ENCODE peak calls at places on chromosomes 2 and 18, in eight cellular contexts. One of them, this sample, is unnamed.

GRCh38 chr2:174634130-174635014 is 36.8 kb upstream of the WIPF1 start:
- DNase-seq in A549: no peak
- DNase-seq in tibial artery: no peak
- DNase-seq in vagina: no peak
- DNase-seq in RWPE2: no peak
- DNase-seq in left ventricle myocardium inferior: no peak
- DNase-seq in heart left ventricle: no peak
- DNase-seq in gastrocnemius medialis: no peak
- DNase-seq in this sample: no peak

GRCh38 chr2:231256494-231256893 is 58.1 kb downstream of the ARMC9 start:
- DNase-seq in A549: no peak
- DNase-seq in tibial artery: no peak
- DNase-seq in vagina: no peak
- DNase-seq in RWPE2: no peak
- DNase-seq in left ventricle myocardium inferior: no peak
- DNase-seq in heart left ventricle: no peak
- DNase-seq in gastrocnemius medialis: no peak
- DNase-seq in this sample: no peak

GRCh38 chr2:26682155-26682554 is 10.4 kb upstream of the KCNK3 start:
- DNase-seq in A549: no peak
- DNase-seq in tibial artery: peak; percentile 69
- DNase-seq in vagina: no peak
- DNase-seq in RWPE2: peak; percentile 23
- DNase-seq in left ventricle myocardium inferior: no peak
- DNase-seq in heart left ventricle: no peak
- DNase-seq in gastrocnemius medialis: no peak
- DNase-seq in this sample: peak; percentile 83

GRCh38 chr18:79139206-79139605 is 70.0 kb downstream of the ATP9B start:
- DNase-seq in A549: no peak
- DNase-seq in tibial artery: no peak
- DNase-seq in vagina: no peak
- DNase-seq in RWPE2: no peak
- DNase-seq in left ventricle myocardium inferior: no peak
- DNase-seq in heart left ventricle: no peak
- DNase-seq in gastrocnemius medialis: no peak
- DNase-seq in this sample: no peak

GRCh38 chr18:42614619-42615293 is 500.7 kb downstream of the RIT2 start:
- DNase-seq in A549: no peak
- DNase-seq in tibial artery: no peak
- DNase-seq in vagina: no peak
- DNase-seq in RWPE2: no peak
- DNase-seq in left ventricle myocardium inferior: peak; percentile 17
- DNase-seq in heart left ventricle: peak; percentile 63
- DNase-seq in gastrocnemius medialis: peak; percentile 25
- DNase-seq in this sample: no peak

GRCh38 chr2:223944704-223945531 is at the start of gene WDFY1:
- DNase-seq in A549: peak; percentile 89
- DNase-seq in tibial artery: peak; percentile 93
- DNase-seq in vagina: no peak
- DNase-seq in RWPE2: peak; percentile 84
- DNase-seq in left ventricle myocardium inferior: peak; percentile 92
- DNase-seq in heart left ventricle: peak; percentile 90
- DNase-seq in gastrocnemius medialis: peak; percentile 83
- DNase-seq in this sample: peak; percentile 94

GRCh38 chr2:111671426-111672150 is 212.4 kb downstream of the ANAPC1 start:
- DNase-seq in A549: peak; percentile 19
- DNase-seq in tibial artery: peak; percentile 79
- DNase-seq in vagina: peak; percentile 61
- DNase-seq in RWPE2: no peak
- DNase-seq in left ventricle myocardium inferior: peak; percentile 28
- DNase-seq in heart left ventricle: peak; percentile 34
- DNase-seq in gastrocnemius medialis: peak; percentile 33
- DNase-seq in this sample: peak; percentile 22

GRCh38 chr2:96517079-96517478 is 11.9 kb upstream of the NEURL3 start:
- DNase-seq in A549: no peak
- DNase-seq in tibial artery: no peak
- DNase-seq in vagina: no peak
- DNase-seq in RWPE2: no peak
- DNase-seq in left ventricle myocardium inferior: no peak
- DNase-seq in heart left ventricle: no peak
- DNase-seq in gastrocnemius medialis: no peak
- DNase-seq in this sample: no peak

GRCh38 chr18:56739731-56740130 is 88.6 kb downstream of the WDR7 start:
- DNase-seq in A549: no peak
- DNase-seq in tibial artery: no peak
- DNase-seq in vagina: no peak
- DNase-seq in RWPE2: no peak
- DNase-seq in left ventricle myocardium inferior: no peak
- DNase-seq in heart left ventricle: no peak
- DNase-seq in gastrocnemius medialis: no peak
- DNase-seq in this sample: no peak

GRCh38 chr2:50133766-50134165 is 898.2 kb downstream of the NRXN1 start:
- DNase-seq in A549: no peak
- DNase-seq in tibial artery: no peak
- DNase-seq in vagina: no peak
- DNase-seq in RWPE2: no peak
- DNase-seq in left ventricle myocardium inferior: no peak
- DNase-seq in heart left ventricle: no peak
- DNase-seq in gastrocnemius medialis: no peak
- DNase-seq in this sample: no peak

GRCh38 chr2:18598848-18599484 is 9.6 kb upstream of the NT5C1B start:
- DNase-seq in A549: no peak
- DNase-seq in tibial artery: no peak
- DNase-seq in vagina: no peak
- DNase-seq in RWPE2: no peak
- DNase-seq in left ventricle myocardium inferior: no peak
- DNase-seq in heart left ventricle: no peak
- DNase-seq in gastrocnemius medialis: no peak
- DNase-seq in this sample: no peak

GRCh38 chr2:26892133-26892532 is 44.2 kb downstream of the DPYSL5 start:
- DNase-seq in A549: no peak
- DNase-seq in tibial artery: no peak
- DNase-seq in vagina: no peak
- DNase-seq in RWPE2: no peak
- DNase-seq in left ventricle myocardium inferior: no peak
- DNase-seq in heart left ventricle: no peak
- DNase-seq in gastrocnemius medialis: no peak
- DNase-seq in this sample: no peak

GRCh38 chr2:67845557-67846114 is 217.2 kb downstream of the C1D start:
- DNase-seq in A549: no peak
- DNase-seq in tibial artery: no peak
- DNase-seq in vagina: no peak
- DNase-seq in RWPE2: no peak
- DNase-seq in left ventricle myocardium inferior: no peak
- DNase-seq in heart left ventricle: no peak
- DNase-seq in gastrocnemius medialis: no peak
- DNase-seq in this sample: no peak

GRCh38 chr18:26971327-26971918 is 105.9 kb upstream of the AQP4 start:
- DNase-seq in A549: no peak
- DNase-seq in tibial artery: no peak
- DNase-seq in vagina: no peak
- DNase-seq in RWPE2: no peak
- DNase-seq in left ventricle myocardium inferior: no peak
- DNase-seq in heart left ventricle: no peak
- DNase-seq in gastrocnemius medialis: no peak
- DNase-seq in this sample: no peak

GRCh38 chr2:118224144-118224887 is 136.0 kb downstream of the INSIG2 start:
- DNase-seq in A549: no peak
- DNase-seq in tibial artery: no peak
- DNase-seq in vagina: no peak
- DNase-seq in RWPE2: no peak
- DNase-seq in left ventricle myocardium inferior: peak; percentile 12
- DNase-seq in heart left ventricle: no peak
- DNase-seq in gastrocnemius medialis: peak; percentile 24
- DNase-seq in this sample: no peak

GRCh38 chr18:3211236-3211992 is 8.4 kb downstream of the MYOM1 start:
- DNase-seq in A549: no peak
- DNase-seq in tibial artery: no peak
- DNase-seq in vagina: no peak
- DNase-seq in RWPE2: no peak
- DNase-seq in left ventricle myocardium inferior: no peak
- DNase-seq in heart left ventricle: no peak
- DNase-seq in gastrocnemius medialis: peak; percentile 51
- DNase-seq in this sample: no peak

GRCh38 chr2:199940373-199940772 is 14.9 kb downstream of the TYW5 start:
- DNase-seq in A549: peak; percentile 41
- DNase-seq in tibial artery: no peak
- DNase-seq in vagina: no peak
- DNase-seq in RWPE2: no peak
- DNase-seq in left ventricle myocardium inferior: no peak
- DNase-seq in heart left ventricle: no peak
- DNase-seq in gastrocnemius medialis: no peak
- DNase-seq in this sample: no peak

GRCh38 chr18:34458371-34458770 is 233.7 kb upstream of the NOL4 start:
- DNase-seq in A549: no peak
- DNase-seq in tibial artery: no peak
- DNase-seq in vagina: no peak
- DNase-seq in RWPE2: no peak
- DNase-seq in left ventricle myocardium inferior: no peak
- DNase-seq in heart left ventricle: peak; percentile 5
- DNase-seq in gastrocnemius medialis: no peak
- DNase-seq in this sample: no peak

GRCh38 chr18:26549486-26550435 is 1.4 kb upstream of the KCTD1 start:
- DNase-seq in A549: peak; percentile 72
- DNase-seq in tibial artery: peak; percentile 89
- DNase-seq in vagina: no peak
- DNase-seq in RWPE2: peak; percentile 79
- DNase-seq in left ventricle myocardium inferior: peak; percentile 73
- DNase-seq in heart left ventricle: peak; percentile 43
- DNase-seq in gastrocnemius medialis: peak; percentile 29
- DNase-seq in this sample: no peak

GRCh38 chr2:61671561-61672315 is 133.6 kb upstream of the XPO1 start:
- DNase-seq in A549: no peak
- DNase-seq in tibial artery: no peak
- DNase-seq in vagina: no peak
- DNase-seq in RWPE2: no peak
- DNase-seq in left ventricle myocardium inferior: no peak
- DNase-seq in heart left ventricle: no peak
- DNase-seq in gastrocnemius medialis: no peak
- DNase-seq in this sample: no peak

GRCh38 chr18:79766308-79766707 is 31.4 kb upstream of the KCNG2 start:
- DNase-seq in A549: no peak
- DNase-seq in tibial artery: peak; percentile 35
- DNase-seq in vagina: no peak
- DNase-seq in RWPE2: peak; percentile 31
- DNase-seq in left ventricle myocardium inferior: no peak
- DNase-seq in heart left ventricle: no peak
- DNase-seq in gastrocnemius medialis: no peak
- DNase-seq in this sample: no peak

DNA sequence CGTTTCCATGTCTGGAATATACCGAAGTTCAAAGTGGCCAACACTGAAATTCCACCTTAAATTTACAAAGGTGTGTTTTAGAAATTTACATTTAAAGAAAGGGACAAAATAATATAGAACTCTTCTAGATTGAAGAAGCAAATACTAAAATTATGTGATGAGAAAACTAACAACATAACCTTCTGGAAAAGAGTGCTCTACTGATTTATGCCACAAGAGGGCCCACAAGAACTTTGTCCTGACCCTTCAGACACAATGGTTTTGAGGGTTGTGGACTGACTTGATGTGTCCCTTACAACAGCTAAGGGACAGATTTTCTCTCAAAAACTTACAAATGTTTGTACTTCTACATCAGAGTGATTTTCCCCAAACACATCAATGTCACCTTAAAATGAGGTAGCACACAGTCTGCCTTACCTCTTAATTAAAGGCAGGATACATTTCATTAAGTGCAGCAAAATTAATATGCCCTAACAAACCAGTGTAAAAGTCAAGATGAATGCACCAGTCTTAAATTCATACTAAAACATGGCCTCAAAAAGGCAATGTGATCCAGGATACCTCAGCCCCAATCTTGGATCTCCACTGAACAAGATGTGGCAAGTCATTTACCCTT is 36.2 kb downstream of the EIF2AK3 start:
- DNase-seq in A549: peak; percentile 73
- DNase-seq in tibial artery: no peak
- DNase-seq in vagina: no peak
- DNase-seq in RWPE2: no peak
- DNase-seq in left ventricle myocardium inferior: no peak
- DNase-seq in heart left ventricle: peak; percentile 46
- DNase-seq in gastrocnemius medialis: no peak
- DNase-seq in this sample: no peak
- H3K4me1 ChIP-seq in A549: no peaks in the 10 kb centered on the region
- H3K4me1 ChIP-seq in tibial artery: no peaks in the 10 kb centered on the region
- H3K4me1 ChIP-seq in vagina: no peaks in the 10 kb centered on the region
- H3K4me1 ChIP-seq in RWPE2: no peaks in the 10 kb centered on the region
- H3K4me1 ChIP-seq in left ventricle myocardium inferior: peaks cover 5% of the 10 kb centered on the region
- H3K4me1 ChIP-seq in heart left ventricle: no peaks in the 10 kb centered on the region
- H3K4me1 ChIP-seq in gastrocnemius medialis: no peaks in the 10 kb centered on the region
- H3K4me1 ChIP-seq in this sample: no peaks in the 10 kb centered on the region

DNA sequence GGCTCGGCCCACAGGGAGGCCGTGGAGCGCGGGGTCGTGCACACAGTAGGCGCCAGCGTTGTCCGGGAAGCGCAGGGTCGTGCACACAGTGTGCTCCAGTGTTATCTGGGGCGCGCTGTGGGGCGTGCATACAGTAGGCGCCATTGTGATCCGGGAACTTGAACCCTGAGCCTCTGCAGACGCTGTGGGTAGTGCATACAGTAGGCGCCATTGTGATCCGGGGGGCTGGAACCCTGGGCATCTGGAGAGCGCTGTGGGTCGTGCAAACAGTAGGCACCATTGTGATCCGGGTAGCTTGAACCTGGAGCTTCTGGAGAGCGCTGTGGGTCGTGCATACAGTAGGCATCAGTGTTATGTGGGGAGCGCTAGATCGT is 796 bp downstream of the ZNF236 start:
- DNase-seq in A549: no peak
- DNase-seq in tibial artery: no peak
- DNase-seq in vagina: no peak
- DNase-seq in RWPE2: no peak
- DNase-seq in left ventricle myocardium inferior: no peak
- DNase-seq in heart left ventricle: no peak
- DNase-seq in gastrocnemius medialis: no peak
- DNase-seq in this sample: no peak
- H3K27ac ChIP-seq in A549: peak overlapping the region; percentile 92
- H3K27ac ChIP-seq in tibial artery: peak overlapping the region; percentile 98
- H3K27ac ChIP-seq in vagina: peak overlapping the region; percentile 86
- H3K27ac ChIP-seq in RWPE2: peak overlapping the region; percentile 81
- H3K27ac ChIP-seq in left ventricle myocardium inferior: peak overlapping the region; percentile 99
- H3K27ac ChIP-seq in heart left ventricle: peak overlapping the region; percentile 97
- H3K27ac ChIP-seq in gastrocnemius medialis: peak overlapping the region; percentile 87
- H3K27ac ChIP-seq in this sample: peak overlapping the region; percentile 70

GRCh38 chr2:176614930-176615329 is 345.7 kb downstream of the MTX2 start:
- DNase-seq in A549: no peak
- DNase-seq in tibial artery: no peak
- DNase-seq in vagina: no peak
- DNase-seq in RWPE2: no peak
- DNase-seq in left ventricle myocardium inferior: no peak
- DNase-seq in heart left ventricle: no peak
- DNase-seq in gastrocnemius medialis: no peak
- DNase-seq in this sample: no peak
- TF ChIP-seq CTCF in A549: no peak
- TF ChIP-seq CTCF in tibial artery: no peak
- TF ChIP-seq CTCF in vagina: no peak
- TF ChIP-seq CTCF in RWPE2: no peak
- TF ChIP-seq CTCF in left ventricle myocardium inferior: no peak
- TF ChIP-seq CTCF in heart left ventricle: no peak
- TF ChIP-seq CTCF in gastrocnemius medialis: no peak
- TF ChIP-seq CTCF in this sample: no peak

GRCh38 chr2:191178066-191178701 is 27.4 kb upstream of the STAT4 start:
- DNase-seq in A549: peak; percentile 48
- DNase-seq in tibial artery: no peak
- DNase-seq in vagina: no peak
- DNase-seq in RWPE2: no peak
- DNase-seq in left ventricle myocardium inferior: no peak
- DNase-seq in heart left ventricle: no peak
- DNase-seq in gastrocnemius medialis: no peak
- DNase-seq in this sample: no peak
- H3K4me1 ChIP-seq in A549: peaks cover 78% of the 10 kb centered on the region
- H3K4me1 ChIP-seq in tibial artery: no peaks in the 10 kb centered on the region
- H3K4me1 ChIP-seq in vagina: no peaks in the 10 kb centered on the region
- H3K4me1 ChIP-seq in RWPE2: peaks cover 17% of the 10 kb centered on the region
- H3K4me1 ChIP-seq in left ventricle myocardium inferior: peaks cover 6% of the 10 kb centered on the region
- H3K4me1 ChIP-seq in heart left ventricle: no peaks in the 10 kb centered on the region
- H3K4me1 ChIP-seq in gastrocnemius medialis: no peaks in the 10 kb centered on the region
- H3K4me1 ChIP-seq in this sample: peaks cover 3% of the 10 kb centered on the region